ENCODE peak calls at places on chromosomes 6 and 20, in nine cellular contexts. U, H, B, W, N, Q, P, L and T are unnamed samples.
A peak's percentile ranks its signal among the peaks of the same experiment; 100 is the strongest.

GRCh38 chr6:77292564-77293546 is 170.4 kb downstream of the HTR1B start:
- DNase-seq in U (peak; percentile 64), H (no peak), B (no peak), W (no peak), N (no peak), Q (no peak), P (no peak), L (no peak), T (peak; percentile 88)

GRCh38 chr6:2733324-2733723 is 17.4 kb downstream of the MYLK4 start:
- DNase-seq in U (peak; percentile 63), H (peak; percentile 67), B (no peak), W (peak; percentile 39), N (peak; percentile 91), Q (peak; percentile 61), P (peak; percentile 80), L (no peak), T (peak; percentile 49)

GRCh38 chr6:116034327-116034726 is 26.4 kb downstream of the FRK start:
- DNase-seq in U (peak; percentile 53), H (no peak), B (no peak), W (no peak), N (no peak), Q (no peak), P (no peak), L (no peak), T (peak; percentile 76)

GRCh38 chr20:47256665-47257236 is 99.7 kb downstream of the ZMYND8 start:
- DNase-seq in U (peak; percentile 60), H (no peak), B (no peak), W (no peak), N (no peak), Q (no peak), P (no peak), L (no peak), T (peak; percentile 62)

GRCh38 chr6:46015119-46015968 is at the start of gene CLIC5:
- DNase-seq in U (no peak), H (no peak), B (peak; percentile 81), W (peak; percentile 38), N (peak; percentile 46), Q (peak; percentile 38), P (peak; percentile 20), L (peak; percentile 75), T (no peak)

GRCh38 chr6:132202569-132202968 is 198.7 kb downstream of the MOXD1 start:
- DNase-seq in U (peak; percentile 93), H (no peak), B (peak; percentile 29), W (no peak), N (no peak), Q (no peak), P (no peak), L (no peak), T (peak; percentile 90)

GRCh38 chr6:128508588-128509296 is 11.7 kb downstream of the PTPRK start:
- DNase-seq in U (peak; percentile 96), H (no peak), B (no peak), W (no peak), N (no peak), Q (no peak), P (no peak), L (no peak), T (peak; percentile 84)

GRCh38 chr6:5315883-5316282 is 54.6 kb downstream of the FARS2 start:
- DNase-seq in U (peak; percentile 59), H (no peak), B (no peak), W (no peak), N (no peak), Q (no peak), P (no peak), L (no peak), T (no peak)

GRCh38 chr6:130970839-130971410 is 92.1 kb downstream of the EPB41L2 start:
- DNase-seq in U (no peak), H (no peak), B (no peak), W (no peak), N (no peak), Q (no peak), P (no peak), L (no peak), T (no peak)

GRCh38 chr6:128479991-128480390 is 40.4 kb downstream of the PTPRK start:
- DNase-seq in U (no peak), H (peak; percentile 3), B (no peak), W (no peak), N (no peak), Q (no peak), P (no peak), L (no peak), T (no peak)

GRCh38 chr20:48657426-48658197 is 170.2 kb downstream of the PREX1 start:
- DNase-seq in U (peak; percentile 70), H (peak; percentile 84), B (peak; percentile 83), W (peak; percentile 78), N (peak; percentile 64), Q (peak; percentile 66), P (peak; percentile 67), L (peak; percentile 60), T (peak; percentile 82)

GRCh38 chr6:106098383-106099234 is 12.5 kb downstream of the PRDM1 start:
- DNase-seq in U (peak; percentile 86), H (peak; percentile 89), B (no peak), W (peak; percentile 73), N (peak; percentile 72), Q (peak; percentile 52), P (no peak), L (no peak), T (peak; percentile 72)

GRCh38 chr20:19658137-19658536 is 99.9 kb upstream of the RIN2 start:
- DNase-seq in U (no peak), H (peak; percentile 88), B (no peak), W (peak; percentile 28), N (no peak), Q (no peak), P (no peak), L (no peak), T (no peak)

GRCh38 chr20:58630063-58630462 is 21.0 kb upstream of the STX16 start:
- DNase-seq in U (peak; percentile 61), H (no peak), B (no peak), W (no peak), N (no peak), Q (no peak), P (no peak), L (no peak), T (peak; percentile 78)

GRCh38 chr20:57386762-57387161 is 4.4 kb upstream of the RBM38 start:
- DNase-seq in U (no peak), H (no peak), B (no peak), W (no peak), N (no peak), Q (no peak), P (no peak), L (no peak), T (no peak)

GRCh38 chr6:71168233-71168765 is 120.3 kb upstream of the OGFRL1 start:
- DNase-seq in U (no peak), H (no peak), B (no peak), W (no peak), N (no peak), Q (no peak), P (no peak), L (no peak), T (no peak)

GRCh38 chr20:62217913-62218773 is 1.9 kb downstream of the HRH3 start:
- DNase-seq in U (no peak), H (no peak), B (no peak), W (no peak), N (no peak), Q (no peak), P (no peak), L (no peak), T (no peak)

GRCh38 chr20:9543214-9543613 is 28.8 kb downstream of the LAMP5 start:
- DNase-seq in U (no peak), H (no peak), B (no peak), W (no peak), N (no peak), Q (no peak), P (no peak), L (no peak), T (no peak)

GRCh38 chr6:87714093-87714809 is 12.2 kb upstream of the AKIRIN2 start:
- DNase-seq in U (peak; percentile 94), H (peak; percentile 57), B (no peak), W (no peak), N (no peak), Q (no peak), P (no peak), L (no peak), T (peak; percentile 69)

GRCh38 chr20:63737690-63737939 is 1.2 kb downstream of the LIME1 start:
- DNase-seq in U (no peak), H (no peak), B (no peak), W (no peak), N (no peak), Q (no peak), P (no peak), L (no peak), T (no peak)
- H3K4me3 ChIP-seq in U (no peak overlapping the region), H (peak overlapping the region; percentile 69), B (no peak overlapping the region), W (peak overlapping the region; percentile 40), N (no peak overlapping the region), Q (no peak overlapping the region), P (peak overlapping the region; percentile 33), L (no peak overlapping the region), T (no peak overlapping the region)

GRCh38 chr6:136526196-136526930 is 23.9 kb downstream of the MAP7 start:
- DNase-seq in U (peak; percentile 61), H (no peak), B (peak; percentile 69), W (peak; percentile 46), N (peak; percentile 50), Q (peak; percentile 47), P (peak; percentile 42), L (peak; percentile 42), T (peak; percentile 61)
- TF ChIP-seq CTCF in U (peak; percentile 53), H (no peak), B (peak; percentile 55), W (no peak), N (peak; percentile 13), Q (no peak), P (no peak), L (peak; percentile 40), T (peak; percentile 68)

GRCh38 chr6:43492673-43493072 is 15.3 kb downstream of the TJAP1 start:
- DNase-seq in U (peak; percentile 54), H (no peak), B (no peak), W (no peak), N (no peak), Q (no peak), P (peak; percentile 48), L (no peak), T (no peak)
- H3K4me3 ChIP-seq in U (no peak overlapping the region), H (no peak overlapping the region), B (no peak overlapping the region), W (no peak overlapping the region), N (no peak overlapping the region), Q (no peak overlapping the region), P (no peak overlapping the region), L (no peak overlapping the region), T (no peak overlapping the region)

GRCh38 chr20:12203981-12204380 is 286.3 kb downstream of the BTBD3 start:
- DNase-seq in U (no peak), H (no peak), B (no peak), W (no peak), N (no peak), Q (no peak), P (no peak), L (no peak), T (no peak)

GRCh38 chr20:12210591-12210990 is 292.9 kb downstream of the BTBD3 start:
- DNase-seq in U (no peak), H (no peak), B (no peak), W (no peak), N (no peak), Q (no peak), P (no peak), L (no peak), T (no peak)

GRCh38 chr20:12203399-12203798 is 285.7 kb downstream of the BTBD3 start:
- DNase-seq in U (peak; percentile 6), H (no peak), B (no peak), W (no peak), N (no peak), Q (no peak), P (no peak), L (no peak), T (no peak)

DNA sequence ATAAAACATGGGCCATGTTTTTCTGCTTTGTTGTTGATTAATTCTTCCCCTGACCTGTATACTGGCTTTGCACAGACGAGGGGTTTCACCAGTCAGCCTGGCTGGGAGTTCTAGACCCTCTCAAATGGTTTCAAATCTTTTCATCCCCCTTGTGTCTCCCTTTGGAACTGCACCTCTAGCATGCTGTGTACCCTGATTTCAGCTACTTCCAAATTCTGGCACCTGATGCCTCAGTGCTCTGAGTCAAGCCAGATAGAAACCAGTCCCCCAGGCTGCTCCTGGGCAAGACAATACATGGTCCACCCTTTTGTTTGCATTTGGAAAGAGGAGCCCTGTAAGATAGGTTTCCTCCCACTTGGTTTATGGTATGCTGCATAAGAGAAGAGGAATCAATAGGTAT is 290.2 kb downstream of the BTBD3 start:
- DNase-seq in U (peak; percentile 57), H (no peak), B (peak; percentile 39), W (peak; percentile 26), N (no peak), Q (no peak), P (no peak), L (peak; percentile 51), T (peak; percentile 67)
- TF ChIP-seq CTCF in U (peak; percentile 73), H (peak; percentile 18), B (peak; percentile 82), W (peak; percentile 63), N (peak; percentile 44), Q (no peak), P (peak; percentile 48), L (peak; percentile 77), T (peak; percentile 79)